ENCODE peak calls at places on chromosomes 2 and 18, in ten cellular contexts. Z, B, S, N, Q, U, L, D, O and T are unnamed samples.

GRCh38 chr2:149601141-149601796 is 13.7 kb upstream of the MMADHC start:
- DNase-seq in Z (no peak), B (no peak), S (no peak), N (no peak), Q (no peak), U (peak; percentile 72), L (peak; percentile 16), D (no peak), O (no peak), T (no peak)

GRCh38 chr2:28414583-28414982 is 21.9 kb downstream of the FOSL2 start:
- DNase-seq in Z (no peak), B (no peak), S (no peak), N (no peak), Q (no peak), U (no peak), L (no peak), D (no peak), O (no peak), T (no peak)

GRCh38 chr2:189086710-189087109 is 92.9 kb downstream of the COL5A2 start:
- DNase-seq in Z (no peak), B (peak; percentile 61), S (no peak), N (no peak), Q (no peak), U (peak; percentile 84), L (peak; percentile 51), D (no peak), O (no peak), T (no peak)

GRCh38 chr2:186544255-186544675 is 45.6 kb upstream of the ITGAV start:
- DNase-seq in Z (no peak), B (peak; percentile 31), S (no peak), N (no peak), Q (peak; percentile 63), U (peak; percentile 92), L (peak; percentile 91), D (no peak), O (no peak), T (no peak)

GRCh38 chr18:8515142-8515865 is 93.9 kb upstream of the RAB12 start:
- DNase-seq in Z (no peak), B (no peak), S (no peak), N (no peak), Q (no peak), U (no peak), L (no peak), D (no peak), O (no peak), T (no peak)

GRCh38 chr18:77448046-77448445 is 198.4 kb downstream of the GALR1 start:
- DNase-seq in Z (no peak), B (no peak), S (no peak), N (no peak), Q (peak; percentile 78), U (no peak), L (no peak), D (no peak), O (no peak), T (no peak)

GRCh38 chr2:239461551-239462515 is 61.0 kb upstream of the HDAC4 start:
- DNase-seq in Z (no peak), B (no peak), S (peak; percentile 13), N (no peak), Q (peak; percentile 38), U (no peak), L (no peak), D (no peak), O (no peak), T (no peak)

GRCh38 chr2:84878459-84878858 is 2.4 kb downstream of the TRABD2A start:
- DNase-seq in Z (no peak), B (no peak), S (no peak), N (no peak), Q (no peak), U (no peak), L (no peak), D (no peak), O (no peak), T (no peak)

DNA sequence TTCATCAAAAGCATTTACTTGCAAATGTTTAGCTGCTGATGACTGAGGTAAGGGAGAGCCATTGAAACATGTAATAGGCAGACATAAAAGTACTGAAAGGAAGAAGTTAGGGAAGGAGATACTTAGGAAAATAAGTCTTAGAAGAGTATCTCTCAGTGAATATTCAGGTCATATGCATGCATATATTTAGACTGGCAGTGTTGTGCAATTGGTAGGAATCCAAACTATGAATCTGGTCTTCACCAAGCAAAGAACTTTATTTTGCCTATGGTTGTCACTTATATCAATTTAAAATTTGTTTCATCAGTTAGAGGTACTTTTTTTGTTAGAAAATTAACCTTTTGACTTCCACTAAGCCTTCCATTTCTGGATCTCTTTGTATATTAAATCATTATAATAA is 1490.7 kb downstream of the SUCLG1 start:
- DNase-seq in Z (no peak), B (no peak), S (no peak), N (no peak), Q (no peak), U (no peak), L (no peak), D (no peak), O (no peak), T (no peak)
- H3K9me3 ChIP-seq in Z (no peaks in the 10 kb centered on the region), B (no peaks in the 10 kb centered on the region), S (no peaks in the 10 kb centered on the region), N (peaks cover 2% of the 10 kb centered on the region), Q (no peaks in the 10 kb centered on the region), U (no peaks in the 10 kb centered on the region), L (no peaks in the 10 kb centered on the region), D (no peaks in the 10 kb centered on the region), O (no peaks in the 10 kb centered on the region), T (no peaks in the 10 kb centered on the region)

GRCh38 chr2:36478999-36479398 is 119.0 kb downstream of the FEZ2 start:
- DNase-seq in Z (no peak), B (no peak), S (no peak), N (no peak), Q (no peak), U (no peak), L (no peak), D (no peak), O (no peak), T (no peak)
- H3K4me1 ChIP-seq in Z (no peaks in the 10 kb centered on the region), B (peaks cover 75% of the 10 kb centered on the region), S (no peaks in the 10 kb centered on the region), N (no peaks in the 10 kb centered on the region), Q (peaks cover 82% of the 10 kb centered on the region), U (peaks cover 45% of the 10 kb centered on the region), L (peaks cover 49% of the 10 kb centered on the region), D (peaks cover 2% of the 10 kb centered on the region), O (no peaks in the 10 kb centered on the region), T (peaks cover 2% of the 10 kb centered on the region)

GRCh38 chr18:57802869-57803118 is 321 bp downstream of the ATP8B1 start:
- DNase-seq in Z (no peak), B (no peak), S (no peak), N (no peak), Q (no peak), U (no peak), L (no peak), D (no peak), O (no peak), T (no peak)
- H3K27me3 ChIP-seq in Z (peaks cover 2% of the 10 kb centered on the region), B (no peaks in the 10 kb centered on the region), S (peaks cover 13% of the 10 kb centered on the region), N (peaks cover 14% of the 10 kb centered on the region), Q (no peaks in the 10 kb centered on the region), U (no peaks in the 10 kb centered on the region), L (no peaks in the 10 kb centered on the region), D (no peaks in the 10 kb centered on the region), O (no peaks in the 10 kb centered on the region), T (peaks cover 20% of the 10 kb centered on the region)

GRCh38 chr2:234271342-234271741 is 220.8 kb downstream of the SPP2 start:
- DNase-seq in Z (no peak), B (no peak), S (no peak), N (no peak), Q (no peak), U (no peak), L (no peak), D (no peak), O (no peak), T (no peak)
- H3K9me3 ChIP-seq in Z (no peaks in the 10 kb centered on the region), B (no peaks in the 10 kb centered on the region), S (no peaks in the 10 kb centered on the region), N (no peaks in the 10 kb centered on the region), Q (no peaks in the 10 kb centered on the region), U (no peaks in the 10 kb centered on the region), L (no peaks in the 10 kb centered on the region), D (no peaks in the 10 kb centered on the region), O (no peaks in the 10 kb centered on the region), T (no peaks in the 10 kb centered on the region)

DNA sequence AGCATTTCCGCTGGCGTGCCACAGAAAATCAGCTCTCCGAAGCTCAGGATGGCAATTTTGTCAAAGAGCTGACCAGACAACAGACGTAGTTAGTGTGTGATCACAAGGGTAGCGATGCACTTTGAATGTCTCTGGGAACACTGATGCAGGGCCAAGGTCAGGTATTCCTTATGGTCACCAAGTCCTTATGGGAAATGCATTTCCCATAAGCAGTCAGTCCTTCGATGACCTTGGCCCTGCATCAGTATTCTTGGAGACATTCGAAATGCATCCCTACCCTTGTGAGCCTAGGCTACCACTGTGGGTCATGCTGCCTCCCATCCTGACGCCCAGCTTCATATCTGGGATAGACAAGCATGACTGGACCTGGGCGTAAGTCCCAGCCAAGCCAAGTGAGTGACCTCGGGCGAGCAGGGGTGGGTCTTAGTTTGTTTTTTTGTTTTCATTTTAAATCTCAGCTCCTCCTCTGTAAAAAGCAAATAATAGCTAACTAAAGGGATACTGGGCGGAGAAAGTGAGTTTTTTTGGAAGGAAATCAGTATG is 13.6 kb downstream of the ABCG5 start:
- DNase-seq in Z (no peak), B (no peak), S (no peak), N (no peak), Q (no peak), U (no peak), L (no peak), D (no peak), O (no peak), T (no peak)
- H3K4me1 ChIP-seq in Z (no peaks in the 10 kb centered on the region), B (no peaks in the 10 kb centered on the region), S (no peaks in the 10 kb centered on the region), N (no peaks in the 10 kb centered on the region), Q (no peaks in the 10 kb centered on the region), U (no peaks in the 10 kb centered on the region), L (no peaks in the 10 kb centered on the region), D (no peaks in the 10 kb centered on the region), O (no peaks in the 10 kb centered on the region), T (peaks cover 2% of the 10 kb centered on the region)